ENCODE peak calls at places on chromosome 4, in four cellular contexts. Q is fibroblast of lung; C is putamen; O is effector CD4-positive, alpha-beta T cell. K is an unnamed sample.

GRCh38 chr4:25575581-25575980 is 80.1 kb upstream of the SLC34A2 start:
- DNase-seq in Q (no peak), C (no peak), O (no peak), K (no peak)

GRCh38 chr4:73430188-73430587 is 5.8 kb upstream of the AFP start:
- DNase-seq in Q (no peak), C (no peak), O (no peak), K (no peak)

GRCh38 chr4:54197926-54198325 is 31.2 kb upstream of the PDGFRA start:
- DNase-seq in Q (peak), C (no peak), O (no peak), K (no peak)

GRCh38 chr4:56147371-56147770 is 198.6 kb downstream of the CEP135 start:
- DNase-seq in Q (peak), C (no peak), O (no peak), K (no peak)

GRCh38 chr4:158280856-158281255 is 70.6 kb downstream of the TMEM144 start:
- DNase-seq in Q (no peak), C (no peak), O (no peak), K (no peak)

GRCh38 chr4:15109583-15109982 is 107.3 kb downstream of the CPEB2 start:
- DNase-seq in Q (no peak), C (no peak), O (no peak), K (no peak)

GRCh38 chr4:17613761-17614415 is 553 bp upstream of the MED28 start:
- DNase-seq in Q (peak), C (no peak), O (peak), K (no peak)

GRCh38 chr4:176001171-176002006 is 64.3 kb upstream of the WDR17 start:
- DNase-seq in Q (peak), C (peak), O (no peak), K (peak)

GRCh38 chr4:114132830-114133229 is 153.4 kb upstream of the ARSJ start:
- DNase-seq in Q (no peak), C (no peak), O (no peak), K (no peak)

GRCh38 chr4:109113511-109113910 is 188.9 kb downstream of the COL25A1 start:
- DNase-seq in Q (peak), C (no peak), O (no peak), K (no peak)

GRCh38 chr4:41158274-41158673 is 56.1 kb downstream of the APBB2 start:
- DNase-seq in Q (no peak), C (no peak), O (no peak), K (no peak)